ENCODE peak calls at places on chromosomes 4 and X, in ten cellular contexts. Z is choroid plexus epithelial cell; D is fibroblast of mammary gland; S is stimulated activated CD4-positive, alpha-beta T cell treated with anti-CD3 and anti-CD28 coated beads, TNF-alpha, amount 100 ng/mL, for 4 hours; R is hippocampal formation; P is activated naive CD4-positive, alpha-beta T cell treated with Interleukin-2 at 50 U/mL for 16 hours; I is COR-L47; Q is nucleus accumbens; K is pons; V is kidney epithelial cell. Y is an unnamed sample.

GRCh38 chr4:4437798-4438470 is 51.0 kb downstream of the NSG1 start:
- DNase-seq in K (no peak), P (no peak), D (no peak), S (no peak), R (no peak), Q (no peak), I (no peak), V (no peak), Z (no peak), Y (no peak)

GRCh38 chr4:13483142-13484044 is 747 bp downstream of the RAB28 start:
- DNase-seq in D (peak; percentile 73), Q (no peak), S (no peak), V (peak; percentile 29), K (peak; percentile 58), P (no peak), Z (peak; percentile 73), R (peak; percentile 7), I (peak; percentile 32), Y (peak; percentile 83)

GRCh38 chrX:43589735-43590515 is 66.2 kb upstream of the MAOA start:
- DNase-seq in S (no peak), V (no peak), Q (no peak), Z (peak; percentile 79), K (no peak), I (no peak), P (no peak), D (peak; percentile 84), R (no peak), Y (no peak)

GRCh38 chrX:87664381-87664780 is 146.8 kb downstream of the KLHL4 start:
- DNase-seq in D (peak; percentile 46), K (peak; percentile 56), Q (no peak), Z (peak; percentile 62), P (no peak), S (no peak), R (peak; percentile 59), V (no peak), I (no peak), Y (no peak)

GRCh38 chr4:83019794-83020497 is 9.3 kb upstream of the LIN54 start:
- DNase-seq in D (no peak), Q (no peak), Z (no peak), I (no peak), S (no peak), K (no peak), R (no peak), P (no peak), V (no peak), Y (no peak)

GRCh38 chr4:153501578-153501977 is 35.4 kb downstream of the TMEM131L start:
- DNase-seq in Z (no peak), P (no peak), R (no peak), S (no peak), Q (no peak), K (no peak), I (no peak), D (no peak), V (no peak), Y (no peak)

GRCh38 chrX:623599-624323 is 6.8 kb upstream of the SHOX start:
- DNase-seq in V (no peak), D (no peak), Q (no peak), P (no peak), I (no peak), K (no peak), S (no peak), Z (peak; percentile 29), R (no peak), Y (peak; percentile 93)

GRCh38 chr4:124092101-124093057 is 620.2 kb downstream of the ANKRD50 start:
- DNase-seq in R (no peak), K (no peak), I (no peak), V (no peak), P (no peak), D (peak; percentile 61), Q (no peak), S (no peak), Z (peak; percentile 16), Y (no peak)

GRCh38 chr4:140856692-140857091 is 100.5 kb upstream of the TBC1D9 start:
- DNase-seq in P (no peak), V (peak; percentile 26), R (no peak), Q (no peak), D (peak; percentile 74), S (no peak), K (no peak), Z (peak; percentile 67), I (peak; percentile 92), Y (peak; percentile 72)

GRCh38 chrX:154398668-154399526 is 720 bp downstream of the RPL10 start:
- DNase-seq in K (peak; percentile 78), D (peak; percentile 74), R (peak; percentile 20), Z (peak; percentile 87), I (peak; percentile 71), S (peak; percentile 59), Q (peak; percentile 48), P (peak; percentile 84), V (no peak), Y (peak; percentile 84)

GRCh38 chr4:107034982-107035710 is 967 bp downstream of the DKK2 start:
- DNase-seq in D (peak; percentile 27), P (peak; percentile 2), K (no peak), Q (no peak), Z (peak; percentile 46), R (no peak), V (no peak), I (no peak), S (no peak), Y (peak; percentile 13)

GRCh38 chr4:156060661-156061060 is 107.0 kb upstream of the CTSO start:
- DNase-seq in R (no peak), D (no peak), S (no peak), Z (no peak), I (no peak), P (no peak), V (no peak), Q (no peak), K (no peak), Y (no peak)

GRCh38 chrX:141832247-141832646 is 5.9 kb upstream of the MAGEC3 start:
- DNase-seq in I (no peak), Q (no peak), S (no peak), R (no peak), Z (no peak), D (no peak), V (no peak), K (no peak), P (no peak), Y (no peak)

GRCh38 chr4:168154546-168155277 is 62.4 kb downstream of the ANXA10 start:
- DNase-seq in D (no peak), K (no peak), P (no peak), Z (no peak), Q (no peak), I (no peak), V (no peak), R (no peak), S (no peak), Y (no peak)

GRCh38 chrX:110847334-110847733 is 51.7 kb upstream of the CHRDL1 start:
- DNase-seq in K (peak; percentile 81), Q (no peak), S (no peak), R (peak; percentile 58), Z (peak; percentile 67), V (no peak), I (peak; percentile 40), P (no peak), D (peak; percentile 75), Y (peak; percentile 69)

GRCh38 chrX:66728818-66729271 is 90.0 kb upstream of the EDA2R start:
- DNase-seq in V (no peak), Q (peak; percentile 9), K (peak; percentile 77), Z (peak; percentile 76), S (peak; percentile 4), R (peak; percentile 65), I (peak; percentile 1), P (peak; percentile 42), D (peak; percentile 78), Y (peak; percentile 80)

GRCh38 chr4:4384837-4385236 is 2.1 kb upstream of the NSG1 start:
- DNase-seq in V (no peak), S (no peak), Q (no peak), Z (peak; percentile 32), R (no peak), P (peak; percentile 14), I (peak; percentile 2), D (peak; percentile 26), K (peak; percentile 11), Y (peak; percentile 22)

GRCh38 chr4:133597252-133597651 is 448.2 kb downstream of the PCDH10 start:
- DNase-seq in I (no peak), Q (no peak), S (no peak), P (no peak), Z (no peak), V (no peak), K (no peak), R (no peak), D (no peak), Y (no peak)

GRCh38 chr4:113760852-113761681 is 471 bp downstream of the CAMK2D start:
- DNase-seq in P (peak; percentile 54), V (no peak), I (peak; percentile 45), Q (peak; percentile 68), K (peak; percentile 62), D (peak; percentile 78), S (no peak), R (peak; percentile 52), Z (no peak), Y (peak; percentile 85)

GRCh38 chrX:153722704-153723350 is 1.4 kb downstream of the BCAP31 start:
- DNase-seq in P (peak; percentile 3), I (no peak), K (no peak), R (no peak), Z (no peak), S (no peak), Q (no peak), V (no peak), D (peak; percentile 42), Y (peak; percentile 15)

GRCh38 chrX:97628807-97629596 is 745.3 kb downstream of the RPA4 start:
- DNase-seq in S (no peak), Q (no peak), K (no peak), I (no peak), P (no peak), R (no peak), V (no peak), D (no peak), Z (no peak), Y (no peak)

Y was measured in EH.